ENCODE peak calls at places on chromosomes 4 and X, in six cellular contexts. F is pancreas, U is spleen, O is PC-3, E is esophagus muscularis mucosa, V is small intestine. H is an unnamed sample.

GRCh38 chr4:156705291-156705690 is 266.3 kb downstream of the PDGFC start:
- DNase-seq in F (no peak), U (no peak), O (peak; percentile 26), E (no peak), V (no peak), H (no peak)

GRCh38 chr4:128162434-128162833 is 101.3 kb downstream of the LARP1B start:
- DNase-seq in F (no peak), U (no peak), O (peak; percentile 15), E (no peak), V (no peak), H (no peak)

GRCh38 chrX:135389243-135389642 is 32.5 kb upstream of the SMIM10L2A start:
- DNase-seq in F (no peak), U (no peak), O (peak; percentile 51), E (no peak), V (no peak), H (no peak)

GRCh38 chrX:47802589-47802988 is 34.1 kb upstream of the ZNF81 start:
- DNase-seq in F (no peak), U (no peak), O (peak; percentile 48), E (no peak), V (no peak), H (no peak)

GRCh38 chrX:100658936-100659335 is 14.9 kb downstream of the SRPX2 start:
- DNase-seq in F (no peak), U (no peak), O (no peak), E (no peak), V (no peak), H (no peak)

GRCh38 chr4:142373610-142374009 is 472.5 kb downstream of the INPP4B start:
- DNase-seq in F (no peak), U (no peak), O (peak; percentile 85), E (no peak), V (no peak), H (no peak)

GRCh38 chr4:15956179-15956850 is 6.7 kb downstream of the FGFBP2 start:
- DNase-seq in F (peak; percentile 55), U (peak; percentile 88), O (peak; percentile 86), E (no peak), V (peak; percentile 92), H (peak; percentile 92)

GRCh38 chrX:107451754-107452153 is 2.3 kb downstream of the FRMPD3 start:
- DNase-seq in F (no peak), U (no peak), O (no peak), E (no peak), V (no peak), H (peak; percentile 48)

GRCh38 chrX:71228063-71228642 is 5.1 kb downstream of the GJB1 start:
- DNase-seq in F (no peak), U (no peak), O (no peak), E (no peak), V (peak; percentile 66), H (no peak)

GRCh38 chr4:181766061-181766460 is 477.1 kb upstream of the TENM3 start:
- DNase-seq in F (no peak), U (no peak), O (no peak), E (no peak), V (no peak), H (no peak)

GRCh38 chr4:2792396-2792710 is 532 bp upstream of the SH3BP2 start:
- DNase-seq in F (no peak), U (no peak), O (no peak), E (no peak), V (no peak), H (no peak)

GRCh38 chr4:147578057-147578476 is 39.1 kb upstream of the TMEM184C start:
- DNase-seq in F (no peak), U (no peak), O (peak; percentile 96), E (no peak), V (no peak), H (no peak)

GRCh38 chrX:118839334-118839958 is 15.8 kb downstream of the ZCCHC12 start:
- DNase-seq in F (peak; percentile 56), U (peak; percentile 90), O (peak; percentile 63), E (no peak), V (peak; percentile 53), H (peak; percentile 85)

GRCh38 chr4:167290684-167291083 is 56.4 kb upstream of the SPOCK3 start:
- DNase-seq in F (no peak), U (no peak), O (peak; percentile 42), E (no peak), V (no peak), H (no peak)

GRCh38 chr4:112403072-112403945 is 106.1 kb downstream of the ALPK1 start:
- DNase-seq in F (no peak), U (no peak), O (no peak), E (no peak), V (no peak), H (no peak)

GRCh38 chr4:89486042-89486441 is 178.4 kb upstream of the GPRIN3 start:
- DNase-seq in F (no peak), U (no peak), O (peak; percentile 39), E (no peak), V (peak; percentile 46), H (no peak)

GRCh38 chr4:53364624-53365023 is 1.2 kb downstream of the SCFD2 start:
- DNase-seq in F (no peak), U (no peak), O (no peak), E (no peak), V (no peak), H (no peak)

GRCh38 chr4:25797136-25797535 is 65.7 kb downstream of the SEL1L3 start:
- DNase-seq in F (no peak), U (no peak), O (no peak), E (no peak), V (no peak), H (no peak)

GRCh38 chrX:103607385-103608304 is at the start of gene TCEAL3:
- DNase-seq in F (peak; percentile 36), U (peak; percentile 85), O (peak; percentile 37), E (no peak), V (no peak), H (peak; percentile 86)

GRCh38 chr4:143482753-143483362 is 30.6 kb upstream of the SMARCA5 start:
- DNase-seq in F (no peak), U (no peak), O (peak; percentile 74), E (no peak), V (peak; percentile 24), H (no peak)

GRCh38 chr4:87019898-87020297 is 85.1 kb downstream of the AFF1 start:
- DNase-seq in F (no peak), U (no peak), O (no peak), E (no peak), V (no peak), H (no peak)

GRCh38 chrX:97835969-97836368 is 952.3 kb downstream of the RPA4 start:
- DNase-seq in F (no peak), U (no peak), O (no peak), E (no peak), V (no peak), H (no peak)

GRCh38 chr4:87461281-87461700 is 38.9 kb downstream of the NUDT9 start:
- DNase-seq in F (no peak), U (no peak), O (peak; percentile 42), E (no peak), V (no peak), H (no peak)

GRCh38 chr4:89871211-89871610 is 23.4 kb upstream of the MMRN1 start:
- DNase-seq in F (no peak), U (no peak), O (no peak), E (no peak), V (no peak), H (no peak)

GRCh38 chr4:156892695-156893211 is 78.8 kb downstream of the PDGFC start:
- DNase-seq in F (no peak), U (no peak), O (no peak), E (no peak), V (no peak), H (no peak)

GRCh38 chr4:128159967-128160366 is 98.9 kb downstream of the LARP1B start:
- DNase-seq in F (no peak), U (no peak), O (peak; percentile 73), E (no peak), V (no peak), H (no peak)

GRCh38 chr4:151583188-151583587 is 174.2 kb downstream of the FHIP1A start:
- DNase-seq in F (no peak), U (no peak), O (no peak), E (no peak), V (no peak), H (no peak)

GRCh38 chrX:64580035-64580434 is 184.8 kb upstream of the MTMR8 start:
- DNase-seq in F (no peak), U (no peak), O (no peak), E (no peak), V (no peak), H (no peak)

GRCh38 chr4:4667643-4668081 is 125.8 kb upstream of the STX18 start:
- DNase-seq in F (no peak), U (no peak), O (no peak), E (no peak), V (no peak), H (no peak)

DNA sequence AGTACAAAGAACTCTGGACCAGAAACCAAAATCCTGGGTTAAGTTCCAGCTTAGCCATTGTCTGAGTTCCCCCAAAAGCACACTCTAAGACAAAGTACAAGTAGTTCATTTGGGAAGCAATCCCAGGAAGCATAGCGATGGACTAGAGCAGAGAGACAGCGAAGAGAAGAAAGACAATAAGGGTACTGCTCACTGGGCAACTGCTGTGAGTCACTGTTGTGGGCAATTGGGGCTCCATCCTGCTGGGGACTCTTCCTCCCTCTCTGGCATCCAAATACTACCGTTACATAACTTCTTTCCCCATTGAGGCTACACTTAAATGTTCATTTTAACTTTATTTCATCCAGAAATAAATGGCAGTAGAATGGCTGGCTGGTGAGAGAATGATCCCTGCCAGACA is 14.1 kb downstream of the SRPX start:
- DNase-seq in F (no peak), U (no peak), O (no peak), E (no peak), V (no peak), H (no peak)
- H3K27me3 ChIP-seq in F (no peaks in the 10 kb centered on the region), U (no peaks in the 10 kb centered on the region), O (no peaks in the 10 kb centered on the region), E (no peaks in the 10 kb centered on the region), V (no peaks in the 10 kb centered on the region), H (no peaks in the 10 kb centered on the region)

GRCh38 chr4:179110356-179110755 is 1668.1 kb upstream of the AGA start:
- DNase-seq in F (no peak), U (no peak), O (peak; percentile 57), E (no peak), V (no peak), H (no peak)
- H3K9me3 ChIP-seq in F (no peaks in the 10 kb centered on the region), U (peaks cover 11% of the 10 kb centered on the region), O (no peaks in the 10 kb centered on the region), E (no peaks in the 10 kb centered on the region), V (no peaks in the 10 kb centered on the region), H (no peaks in the 10 kb centered on the region)

GRCh38 chrX:151996329-151996728 is 21.9 kb upstream of the GABRE start:
- DNase-seq in F (no peak), U (no peak), O (no peak), E (no peak), V (peak; percentile 57), H (no peak)

GRCh38 chrX:151999813-152000212 is 25.3 kb upstream of the GABRE start:
- DNase-seq in F (no peak), U (no peak), O (no peak), E (no peak), V (peak; percentile 13), H (no peak)

DNA sequence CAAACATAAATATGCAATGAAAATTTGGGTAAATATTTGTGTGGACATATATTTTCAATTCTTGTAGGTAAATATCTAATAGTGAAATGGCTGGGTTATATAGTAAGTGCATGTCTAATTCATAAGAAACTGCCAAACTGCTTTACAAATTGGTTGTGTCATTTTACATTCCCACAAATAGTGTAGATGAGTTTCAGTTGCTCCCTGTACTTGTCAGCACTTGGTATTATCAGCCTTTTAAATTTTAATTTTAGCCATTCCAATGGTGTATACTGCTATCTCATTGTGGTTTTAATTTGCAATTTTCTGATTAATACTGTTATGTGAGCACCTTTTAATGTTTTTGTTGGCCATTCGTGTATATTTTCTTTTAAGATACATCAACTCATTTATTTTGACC is 23.1 kb upstream of the GABRE start:
- DNase-seq in F (no peak), U (no peak), O (no peak), E (no peak), V (no peak), H (no peak)
- H3K27me3 ChIP-seq in F (no peaks in the 10 kb centered on the region), U (no peaks in the 10 kb centered on the region), O (no peaks in the 10 kb centered on the region), E (no peaks in the 10 kb centered on the region), V (no peaks in the 10 kb centered on the region), H (no peaks in the 10 kb centered on the region)

GRCh38 chr4:10762541-10762940 is 78.0 kb upstream of the CLNK start:
- DNase-seq in F (no peak), U (no peak), O (peak; percentile 53), E (no peak), V (no peak), H (no peak)
- H3K9me3 ChIP-seq in F (no peaks in the 10 kb centered on the region), U (peaks cover 9% of the 10 kb centered on the region), O (no peaks in the 10 kb centered on the region), E (no peaks in the 10 kb centered on the region), V (no peaks in the 10 kb centered on the region), H (no peaks in the 10 kb centered on the region)

H was measured in right cardiac atrium.